ENCODE peak calls at places on chromosomes 5 and 9, in seven cellular contexts. One of them, this sample, is unnamed.

GRCh38 chr5:180832638-180833068 is 28.4 kb downstream of the ZFP62 start:
- DNase-seq in SK-N-SH: no peak
- DNase-seq in effector memory CD4-positive, alpha-beta T cell: peak; percentile 27
- DNase-seq in OCI-LY7: peak; percentile 80
- DNase-seq in transverse colon: peak; percentile 39
- DNase-seq in lower lobe of right lung: no peak
- DNase-seq in CD8-positive, alpha-beta memory T cell: no peak
- DNase-seq in this sample: no peak

GRCh38 chr5:62268239-62268638 is 37.8 kb upstream of the KIF2A start:
- DNase-seq in SK-N-SH: no peak
- DNase-seq in effector memory CD4-positive, alpha-beta T cell: no peak
- DNase-seq in OCI-LY7: no peak
- DNase-seq in transverse colon: no peak
- DNase-seq in lower lobe of right lung: no peak
- DNase-seq in CD8-positive, alpha-beta memory T cell: no peak
- DNase-seq in this sample: no peak

GRCh38 chr5:122959740-122960450 is 76.6 kb downstream of the PPIC start:
- DNase-seq in SK-N-SH: no peak
- DNase-seq in effector memory CD4-positive, alpha-beta T cell: no peak
- DNase-seq in OCI-LY7: no peak
- DNase-seq in transverse colon: no peak
- DNase-seq in lower lobe of right lung: no peak
- DNase-seq in CD8-positive, alpha-beta memory T cell: no peak
- DNase-seq in this sample: no peak

GRCh38 chr5:171997011-171997410 is 9.4 kb downstream of the FBXW11 start:
- DNase-seq in SK-N-SH: no peak
- DNase-seq in effector memory CD4-positive, alpha-beta T cell: no peak
- DNase-seq in OCI-LY7: no peak
- DNase-seq in transverse colon: no peak
- DNase-seq in lower lobe of right lung: no peak
- DNase-seq in CD8-positive, alpha-beta memory T cell: no peak
- DNase-seq in this sample: no peak

GRCh38 chr5:40486437-40487270 is 193.1 kb upstream of the PTGER4 start:
- DNase-seq in SK-N-SH: no peak
- DNase-seq in effector memory CD4-positive, alpha-beta T cell: peak; percentile 43
- DNase-seq in OCI-LY7: peak; percentile 50
- DNase-seq in transverse colon: no peak
- DNase-seq in lower lobe of right lung: peak; percentile 46
- DNase-seq in CD8-positive, alpha-beta memory T cell: peak; percentile 13
- DNase-seq in this sample: peak; percentile 32

GRCh38 chr5:59358497-59358896 is 535.0 kb downstream of the PDE4D start:
- DNase-seq in SK-N-SH: peak; percentile 15
- DNase-seq in effector memory CD4-positive, alpha-beta T cell: no peak
- DNase-seq in OCI-LY7: no peak
- DNase-seq in transverse colon: no peak
- DNase-seq in lower lobe of right lung: no peak
- DNase-seq in CD8-positive, alpha-beta memory T cell: no peak
- DNase-seq in this sample: peak; percentile 70

GRCh38 chr9:18623201-18623600 is 149.2 kb downstream of the ADAMTSL1 start:
- DNase-seq in SK-N-SH: no peak
- DNase-seq in effector memory CD4-positive, alpha-beta T cell: no peak
- DNase-seq in OCI-LY7: no peak
- DNase-seq in transverse colon: no peak
- DNase-seq in lower lobe of right lung: no peak
- DNase-seq in CD8-positive, alpha-beta memory T cell: no peak
- DNase-seq in this sample: no peak

GRCh38 chr5:160116991-160117390 is 2.3 kb downstream of the PWWP2A start:
- DNase-seq in SK-N-SH: no peak
- DNase-seq in effector memory CD4-positive, alpha-beta T cell: no peak
- DNase-seq in OCI-LY7: no peak
- DNase-seq in transverse colon: no peak
- DNase-seq in lower lobe of right lung: no peak
- DNase-seq in CD8-positive, alpha-beta memory T cell: no peak
- DNase-seq in this sample: no peak

GRCh38 chr5:168184103-168184502 is 107.3 kb upstream of the WWC1 start:
- DNase-seq in SK-N-SH: no peak
- DNase-seq in effector memory CD4-positive, alpha-beta T cell: no peak
- DNase-seq in OCI-LY7: no peak
- DNase-seq in transverse colon: no peak
- DNase-seq in lower lobe of right lung: no peak
- DNase-seq in CD8-positive, alpha-beta memory T cell: no peak
- DNase-seq in this sample: no peak

GRCh38 chr9:86321373-86321772 is 32.8 kb downstream of the TUT7 start:
- DNase-seq in SK-N-SH: no peak
- DNase-seq in effector memory CD4-positive, alpha-beta T cell: no peak
- DNase-seq in OCI-LY7: no peak
- DNase-seq in transverse colon: no peak
- DNase-seq in lower lobe of right lung: no peak
- DNase-seq in CD8-positive, alpha-beta memory T cell: no peak
- DNase-seq in this sample: no peak

GRCh38 chr9:89795555-89796195 is 190.9 kb downstream of the GADD45G start:
- DNase-seq in SK-N-SH: no peak
- DNase-seq in effector memory CD4-positive, alpha-beta T cell: no peak
- DNase-seq in OCI-LY7: no peak
- DNase-seq in transverse colon: no peak
- DNase-seq in lower lobe of right lung: peak; percentile 14
- DNase-seq in CD8-positive, alpha-beta memory T cell: no peak
- DNase-seq in this sample: no peak

GRCh38 chr5:115709585-115709984 is 83.7 kb upstream of the TMED7 start:
- DNase-seq in SK-N-SH: no peak
- DNase-seq in effector memory CD4-positive, alpha-beta T cell: no peak
- DNase-seq in OCI-LY7: no peak
- DNase-seq in transverse colon: no peak
- DNase-seq in lower lobe of right lung: no peak
- DNase-seq in CD8-positive, alpha-beta memory T cell: no peak
- DNase-seq in this sample: no peak

GRCh38 chr5:181189363-181189961 is 15.5 kb downstream of the TRIM7 start:
- DNase-seq in SK-N-SH: no peak
- DNase-seq in effector memory CD4-positive, alpha-beta T cell: peak; percentile 37
- DNase-seq in OCI-LY7: peak; percentile 67
- DNase-seq in transverse colon: peak; percentile 45
- DNase-seq in lower lobe of right lung: no peak
- DNase-seq in CD8-positive, alpha-beta memory T cell: peak; percentile 33
- DNase-seq in this sample: peak; percentile 53

GRCh38 chr5:135337064-135337463 is 62.0 kb downstream of the MACROH2A1 start:
- DNase-seq in SK-N-SH: peak; percentile 55
- DNase-seq in effector memory CD4-positive, alpha-beta T cell: no peak
- DNase-seq in OCI-LY7: no peak
- DNase-seq in transverse colon: no peak
- DNase-seq in lower lobe of right lung: no peak
- DNase-seq in CD8-positive, alpha-beta memory T cell: no peak
- DNase-seq in this sample: no peak

GRCh38 chr5:66057239-66057638 is 86.9 kb upstream of the SREK1 start:
- DNase-seq in SK-N-SH: no peak
- DNase-seq in effector memory CD4-positive, alpha-beta T cell: no peak
- DNase-seq in OCI-LY7: no peak
- DNase-seq in transverse colon: no peak
- DNase-seq in lower lobe of right lung: no peak
- DNase-seq in CD8-positive, alpha-beta memory T cell: no peak
- DNase-seq in this sample: no peak

GRCh38 chr5:108101105-108101504 is 280.8 kb downstream of the FBXL17 start:
- DNase-seq in SK-N-SH: no peak
- DNase-seq in effector memory CD4-positive, alpha-beta T cell: no peak
- DNase-seq in OCI-LY7: no peak
- DNase-seq in transverse colon: no peak
- DNase-seq in lower lobe of right lung: no peak
- DNase-seq in CD8-positive, alpha-beta memory T cell: no peak
- DNase-seq in this sample: no peak

GRCh38 chr5:178587793-178588611 is 2.2 kb downstream of the COL23A1 start:
- DNase-seq in SK-N-SH: no peak
- DNase-seq in effector memory CD4-positive, alpha-beta T cell: no peak
- DNase-seq in OCI-LY7: no peak
- DNase-seq in transverse colon: no peak
- DNase-seq in lower lobe of right lung: no peak
- DNase-seq in CD8-positive, alpha-beta memory T cell: no peak
- DNase-seq in this sample: no peak

GRCh38 chr5:156815988-156816599 is 34.0 kb upstream of the PPP1R2B start:
- DNase-seq in SK-N-SH: peak; percentile 53
- DNase-seq in effector memory CD4-positive, alpha-beta T cell: no peak
- DNase-seq in OCI-LY7: peak; percentile 61
- DNase-seq in transverse colon: peak; percentile 17
- DNase-seq in lower lobe of right lung: no peak
- DNase-seq in CD8-positive, alpha-beta memory T cell: no peak
- DNase-seq in this sample: peak; percentile 59

GRCh38 chr9:71004196-71004595 is 117.2 kb downstream of the TRPM3 start:
- DNase-seq in SK-N-SH: no peak
- DNase-seq in effector memory CD4-positive, alpha-beta T cell: no peak
- DNase-seq in OCI-LY7: no peak
- DNase-seq in transverse colon: no peak
- DNase-seq in lower lobe of right lung: no peak
- DNase-seq in CD8-positive, alpha-beta memory T cell: no peak
- DNase-seq in this sample: no peak

GRCh38 chr5:21807953-21808352 is 1045.2 kb downstream of the CDH12 start:
- DNase-seq in SK-N-SH: no peak
- DNase-seq in effector memory CD4-positive, alpha-beta T cell: no peak
- DNase-seq in OCI-LY7: no peak
- DNase-seq in transverse colon: no peak
- DNase-seq in lower lobe of right lung: no peak
- DNase-seq in CD8-positive, alpha-beta memory T cell: no peak
- DNase-seq in this sample: no peak

GRCh38 chr9:79470957-79471356 is 100.8 kb upstream of the TLE4 start:
- DNase-seq in SK-N-SH: peak; percentile 2
- DNase-seq in effector memory CD4-positive, alpha-beta T cell: no peak
- DNase-seq in OCI-LY7: no peak
- DNase-seq in transverse colon: no peak
- DNase-seq in lower lobe of right lung: no peak
- DNase-seq in CD8-positive, alpha-beta memory T cell: no peak
- DNase-seq in this sample: peak; percentile 28

GRCh38 chr5:143156556-143156955 is 246.9 kb downstream of the NR3C1 start:
- DNase-seq in SK-N-SH: no peak
- DNase-seq in effector memory CD4-positive, alpha-beta T cell: no peak
- DNase-seq in OCI-LY7: no peak
- DNase-seq in transverse colon: no peak
- DNase-seq in lower lobe of right lung: no peak
- DNase-seq in CD8-positive, alpha-beta memory T cell: no peak
- DNase-seq in this sample: no peak

DNA sequence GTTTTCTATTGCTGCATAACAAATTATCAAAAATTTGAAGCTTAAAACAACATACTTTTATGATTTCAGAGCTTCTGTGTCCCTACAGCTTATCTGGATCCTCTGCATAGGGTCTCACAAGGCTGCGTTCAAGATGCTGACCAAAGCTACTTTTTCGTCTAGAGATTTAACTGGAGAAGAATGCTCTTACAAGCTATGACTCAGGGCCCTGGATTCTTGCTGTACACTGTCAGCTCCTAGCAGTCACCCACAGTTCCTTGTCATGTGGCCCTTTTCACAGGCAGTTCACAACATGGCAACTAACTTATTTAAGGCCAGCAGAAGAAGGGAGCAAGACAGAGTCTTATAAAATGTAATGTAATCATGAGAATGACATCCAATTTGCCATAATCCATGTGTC is 70.8 kb upstream of the FAM174A start:
- DNase-seq in SK-N-SH: no peak
- DNase-seq in effector memory CD4-positive, alpha-beta T cell: no peak
- DNase-seq in OCI-LY7: no peak
- DNase-seq in transverse colon: no peak
- DNase-seq in lower lobe of right lung: no peak
- DNase-seq in CD8-positive, alpha-beta memory T cell: no peak
- DNase-seq in this sample: no peak
- H3K4me1 ChIP-seq in SK-N-SH: no peaks in the 10 kb centered on the region
- H3K4me1 ChIP-seq in effector memory CD4-positive, alpha-beta T cell: no peaks in the 10 kb centered on the region
- H3K4me1 ChIP-seq in OCI-LY7: no peaks in the 10 kb centered on the region
- H3K4me1 ChIP-seq in transverse colon: no peaks in the 10 kb centered on the region
- H3K4me1 ChIP-seq in lower lobe of right lung: no peaks in the 10 kb centered on the region
- H3K4me1 ChIP-seq in CD8-positive, alpha-beta memory T cell: no peaks in the 10 kb centered on the region
- H3K4me1 ChIP-seq in this sample: no peaks in the 10 kb centered on the region

DNA sequence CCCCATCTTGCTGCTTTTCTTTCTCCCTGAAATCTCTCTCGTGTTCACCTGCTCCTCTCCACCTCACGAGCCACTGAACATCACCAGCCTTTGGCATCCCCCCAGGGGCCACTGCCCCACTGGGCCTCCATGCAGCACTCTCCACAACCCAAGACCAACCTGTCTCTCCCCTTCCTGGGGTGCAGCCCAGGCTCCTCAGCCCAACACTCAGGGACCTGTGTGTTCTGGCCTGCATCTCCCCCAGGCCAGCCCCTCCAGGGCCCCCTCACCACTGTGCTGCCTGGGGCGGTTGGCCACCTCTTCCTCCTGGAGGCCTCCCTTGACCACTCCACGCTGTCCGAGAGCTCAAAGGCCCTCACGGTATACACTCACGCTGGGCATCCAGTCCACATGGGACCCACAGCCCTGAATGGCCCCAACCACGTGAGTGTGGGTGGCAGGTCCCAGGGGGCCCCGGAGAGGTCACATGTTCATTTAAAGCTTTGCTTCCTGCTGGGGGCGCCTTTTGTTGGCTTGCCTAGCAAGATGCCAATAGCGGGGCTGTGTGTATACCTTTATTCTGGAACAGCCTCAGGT is 453 bp upstream of the DOK3 start:
- DNase-seq in SK-N-SH: no peak
- DNase-seq in effector memory CD4-positive, alpha-beta T cell: no peak
- DNase-seq in OCI-LY7: peak; percentile 93
- DNase-seq in transverse colon: no peak
- DNase-seq in lower lobe of right lung: no peak
- DNase-seq in CD8-positive, alpha-beta memory T cell: no peak
- DNase-seq in this sample: no peak
- H3K4me1 ChIP-seq in SK-N-SH: no peaks in the 10 kb centered on the region
- H3K4me1 ChIP-seq in effector memory CD4-positive, alpha-beta T cell: peaks cover 1% of the 10 kb centered on the region
- H3K4me1 ChIP-seq in OCI-LY7: peaks cover 57% of the 10 kb centered on the region
- H3K4me1 ChIP-seq in transverse colon: peaks cover 6% of the 10 kb centered on the region
- H3K4me1 ChIP-seq in lower lobe of right lung: peaks cover 28% of the 10 kb centered on the region
- H3K4me1 ChIP-seq in CD8-positive, alpha-beta memory T cell: no peaks in the 10 kb centered on the region
- H3K4me1 ChIP-seq in this sample: peaks cover 16% of the 10 kb centered on the region

GRCh38 chr5:136763548-136763947 is 398.2 kb upstream of the TRPC7 start:
- DNase-seq in SK-N-SH: no peak
- DNase-seq in effector memory CD4-positive, alpha-beta T cell: no peak
- DNase-seq in OCI-LY7: no peak
- DNase-seq in transverse colon: no peak
- DNase-seq in lower lobe of right lung: no peak
- DNase-seq in CD8-positive, alpha-beta memory T cell: no peak
- DNase-seq in this sample: no peak
- H3K4me1 ChIP-seq in SK-N-SH: no peaks in the 10 kb centered on the region
- H3K4me1 ChIP-seq in effector memory CD4-positive, alpha-beta T cell: no peaks in the 10 kb centered on the region
- H3K4me1 ChIP-seq in OCI-LY7: no peaks in the 10 kb centered on the region
- H3K4me1 ChIP-seq in transverse colon: no peaks in the 10 kb centered on the region
- H3K4me1 ChIP-seq in lower lobe of right lung: no peaks in the 10 kb centered on the region
- H3K4me1 ChIP-seq in CD8-positive, alpha-beta memory T cell: no peaks in the 10 kb centered on the region
- H3K4me1 ChIP-seq in this sample: no peaks in the 10 kb centered on the region

DNA sequence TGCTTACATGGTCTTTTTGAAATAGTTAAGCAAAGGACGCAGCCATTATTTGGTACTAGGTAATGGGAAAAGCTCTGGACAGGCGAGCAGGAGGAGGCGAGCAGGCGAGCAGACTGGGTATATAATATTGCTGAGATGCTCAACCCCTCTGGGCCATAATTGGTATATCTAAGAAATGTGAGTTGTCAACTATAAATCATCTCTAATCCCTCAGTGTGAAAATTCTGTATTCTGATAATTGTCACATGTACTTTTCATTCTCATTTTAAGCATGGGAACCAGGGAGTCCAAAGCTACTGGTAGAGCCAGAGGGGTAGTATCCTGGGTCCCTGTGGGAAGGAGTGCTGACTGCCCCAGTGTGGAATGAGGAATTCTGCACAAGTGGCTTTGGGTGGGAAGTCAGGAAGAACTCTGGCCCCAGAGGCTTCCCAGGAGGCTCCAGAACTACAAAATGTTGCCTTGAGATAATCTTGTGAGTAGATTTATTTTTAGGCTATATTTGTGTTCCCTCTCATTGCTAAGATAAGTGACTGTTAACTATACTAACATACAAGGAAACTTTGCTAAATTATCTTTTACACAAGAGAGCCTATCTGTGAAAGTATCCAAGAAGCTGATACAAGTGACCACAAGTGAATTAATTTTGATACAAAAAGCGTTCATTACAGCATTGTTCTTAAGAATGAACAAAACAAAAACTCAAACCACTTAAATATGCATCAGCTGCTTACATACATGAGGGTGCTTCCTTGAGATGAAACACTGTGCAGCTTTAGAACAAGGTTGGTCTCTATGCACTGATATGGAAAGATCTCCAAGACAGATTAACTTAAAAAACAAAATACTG is 70.5 kb upstream of the TNFAIP8 start:
- DNase-seq in SK-N-SH: no peak
- DNase-seq in effector memory CD4-positive, alpha-beta T cell: no peak
- DNase-seq in OCI-LY7: no peak
- DNase-seq in transverse colon: no peak
- DNase-seq in lower lobe of right lung: no peak
- DNase-seq in CD8-positive, alpha-beta memory T cell: no peak
- DNase-seq in this sample: no peak
- H3K4me1 ChIP-seq in SK-N-SH: peaks cover 15% of the 10 kb centered on the region
- H3K4me1 ChIP-seq in effector memory CD4-positive, alpha-beta T cell: peaks cover 91% of the 10 kb centered on the region
- H3K4me1 ChIP-seq in OCI-LY7: peaks cover 84% of the 10 kb centered on the region
- H3K4me1 ChIP-seq in transverse colon: peaks cover 40% of the 10 kb centered on the region
- H3K4me1 ChIP-seq in lower lobe of right lung: peaks cover 56% of the 10 kb centered on the region
- H3K4me1 ChIP-seq in CD8-positive, alpha-beta memory T cell: peaks cover 100% of the 10 kb centered on the region
- H3K4me1 ChIP-seq in this sample: peaks cover 46% of the 10 kb centered on the region